ENCODE peak calls at places on chromosomes 7 and 10, in six cellular contexts. One of them, this sample, is unnamed.

GRCh38 chr10:70908426-70909296 is 20.3 kb upstream of the PCBD1 start:
- DNase-seq in sigmoid colon: peak
- DNase-seq in breast epithelium: no peak
- DNase-seq in fibroblast of lung: no peak
- DNase-seq in heart left ventricle: no peak
- DNase-seq in HCT116: no peak
- DNase-seq in this sample: no peak

GRCh38 chr10:115849197-115849596 is 423.8 kb downstream of the GFRA1 start:
- DNase-seq in fibroblast of lung: peak
- DNase-seq in breast epithelium: no peak
- DNase-seq in sigmoid colon: no peak
- DNase-seq in HCT116: no peak
- DNase-seq in heart left ventricle: no peak
- DNase-seq in this sample: no peak

GRCh38 chr10:93995598-93996271 is 2.0 kb downstream of the PLCE1 start:
- DNase-seq in HCT116: no peak
- DNase-seq in breast epithelium: no peak
- DNase-seq in fibroblast of lung: peak
- DNase-seq in heart left ventricle: no peak
- DNase-seq in sigmoid colon: no peak
- DNase-seq in this sample: no peak

GRCh38 chr7:77696643-77697534 is 630 bp downstream of the RSBN1L start:
- DNase-seq in fibroblast of lung: peak
- DNase-seq in sigmoid colon: peak
- DNase-seq in breast epithelium: peak
- DNase-seq in heart left ventricle: peak
- DNase-seq in HCT116: no peak
- DNase-seq in this sample: peak

GRCh38 chr7:2173184-2173827 is 59.4 kb downstream of the MAD1L1 start:
- DNase-seq in sigmoid colon: no peak
- DNase-seq in heart left ventricle: no peak
- DNase-seq in breast epithelium: no peak
- DNase-seq in fibroblast of lung: peak
- DNase-seq in HCT116: no peak
- DNase-seq in this sample: no peak

GRCh38 chr7:89798599-89798996 is 355.7 kb upstream of the STEAP1 start:
- DNase-seq in breast epithelium: no peak
- DNase-seq in heart left ventricle: peak
- DNase-seq in HCT116: no peak
- DNase-seq in sigmoid colon: peak
- DNase-seq in fibroblast of lung: no peak
- DNase-seq in this sample: no peak

GRCh38 chr10:59337254-59337653 is 25.1 kb downstream of the FAM13C start:
- DNase-seq in sigmoid colon: peak
- DNase-seq in heart left ventricle: peak
- DNase-seq in fibroblast of lung: peak
- DNase-seq in breast epithelium: peak
- DNase-seq in HCT116: no peak
- DNase-seq in this sample: peak

GRCh38 chr10:8400151-8400550 is 345.7 kb downstream of the GATA3 start:
- DNase-seq in sigmoid colon: no peak
- DNase-seq in breast epithelium: no peak
- DNase-seq in HCT116: no peak
- DNase-seq in heart left ventricle: no peak
- DNase-seq in fibroblast of lung: no peak
- DNase-seq in this sample: no peak

GRCh38 chr7:107528461-107528860 is 35.3 kb downstream of the COG5 start:
- DNase-seq in heart left ventricle: no peak
- DNase-seq in sigmoid colon: no peak
- DNase-seq in fibroblast of lung: peak
- DNase-seq in breast epithelium: no peak
- DNase-seq in HCT116: no peak
- DNase-seq in this sample: no peak

GRCh38 chr7:6172331-6173295 is 99.8 kb downstream of the CYTH3 start:
- DNase-seq in heart left ventricle: no peak
- DNase-seq in breast epithelium: no peak
- DNase-seq in fibroblast of lung: peak
- DNase-seq in sigmoid colon: no peak
- DNase-seq in HCT116: no peak
- DNase-seq in this sample: no peak

GRCh38 chr10:33102071-33102470 is 144.0 kb upstream of the ITGB1 start:
- DNase-seq in heart left ventricle: no peak
- DNase-seq in HCT116: no peak
- DNase-seq in breast epithelium: no peak
- DNase-seq in fibroblast of lung: no peak
- DNase-seq in sigmoid colon: no peak
- DNase-seq in this sample: no peak

GRCh38 chr10:129531969-129532660 is 65.1 kb downstream of the MGMT start:
- DNase-seq in fibroblast of lung: peak
- DNase-seq in sigmoid colon: no peak
- DNase-seq in heart left ventricle: no peak
- DNase-seq in breast epithelium: no peak
- DNase-seq in HCT116: no peak
- DNase-seq in this sample: no peak

GRCh38 chr10:55630491-55631056 is 730.5 kb downstream of the ZWINT start:
- DNase-seq in heart left ventricle: no peak
- DNase-seq in sigmoid colon: no peak
- DNase-seq in fibroblast of lung: peak
- DNase-seq in HCT116: no peak
- DNase-seq in breast epithelium: no peak
- DNase-seq in this sample: no peak

GRCh38 chr7:120404042-120404441 is 131.1 kb downstream of the KCND2 start:
- DNase-seq in heart left ventricle: no peak
- DNase-seq in fibroblast of lung: no peak
- DNase-seq in HCT116: no peak
- DNase-seq in breast epithelium: no peak
- DNase-seq in sigmoid colon: no peak
- DNase-seq in this sample: no peak

GRCh38 chr10:33095867-33096479 is 137.9 kb upstream of the ITGB1 start:
- DNase-seq in heart left ventricle: no peak
- DNase-seq in sigmoid colon: no peak
- DNase-seq in breast epithelium: no peak
- DNase-seq in HCT116: no peak
- DNase-seq in fibroblast of lung: no peak
- DNase-seq in this sample: no peak

GRCh38 chr10:49348593-49348992 is 47.3 kb downstream of the DRGX start:
- DNase-seq in breast epithelium: no peak
- DNase-seq in heart left ventricle: no peak
- DNase-seq in fibroblast of lung: no peak
- DNase-seq in sigmoid colon: no peak
- DNase-seq in HCT116: no peak
- DNase-seq in this sample: no peak

DNA sequence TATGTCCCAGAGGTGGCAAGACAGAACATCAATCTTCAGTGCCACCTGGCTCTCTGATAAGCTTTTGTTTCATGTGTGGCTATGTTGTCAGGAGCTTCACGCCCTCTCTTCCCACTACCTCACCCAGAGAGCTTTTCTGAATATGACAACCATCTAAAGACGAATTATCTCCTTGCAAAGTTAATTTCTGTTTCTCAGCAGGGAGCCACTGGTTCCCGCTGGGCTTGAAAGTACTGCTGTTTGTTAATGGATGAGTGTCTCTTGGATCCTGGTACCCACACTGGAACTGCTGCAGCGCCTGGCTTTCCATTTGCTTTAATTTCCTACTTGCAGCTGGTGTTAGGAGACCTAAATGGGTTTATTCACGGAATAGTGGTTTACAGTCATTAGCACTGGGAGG is 267.9 kb upstream of the LRGUK start:
- DNase-seq in fibroblast of lung: no peak
- DNase-seq in breast epithelium: no peak
- DNase-seq in heart left ventricle: no peak
- DNase-seq in sigmoid colon: no peak
- DNase-seq in HCT116: no peak
- DNase-seq in this sample: no peak
- H3K4me3 ChIP-seq in fibroblast of lung: no peak
- H3K4me3 ChIP-seq in breast epithelium: no peak
- H3K4me3 ChIP-seq in heart left ventricle: no peak
- H3K4me3 ChIP-seq in sigmoid colon: no peak
- H3K4me3 ChIP-seq in HCT116: no peak
- H3K4me3 ChIP-seq in this sample: no peak

DNA sequence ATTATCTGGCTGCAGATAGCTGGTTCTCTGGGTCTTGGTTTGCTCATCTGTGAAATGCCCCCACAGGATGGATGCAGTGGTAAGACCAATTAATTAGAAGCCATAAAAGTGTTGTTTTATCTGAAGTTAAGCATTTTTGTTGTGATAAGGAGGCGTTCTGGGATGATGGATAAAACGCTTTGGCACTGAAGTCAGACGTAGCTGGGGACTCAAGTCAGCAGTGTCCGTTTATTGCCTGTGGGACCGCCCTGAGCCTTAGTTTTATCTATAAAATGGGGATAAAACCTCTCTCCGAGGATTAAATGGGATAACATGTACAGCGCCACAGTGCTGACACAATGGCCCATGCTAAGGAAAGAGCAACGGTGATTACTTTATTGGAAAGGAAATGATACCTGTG is 34.7 kb downstream of the TCF7L2 start:
- DNase-seq in fibroblast of lung: no peak
- DNase-seq in breast epithelium: no peak
- DNase-seq in heart left ventricle: no peak
- DNase-seq in sigmoid colon: no peak
- DNase-seq in HCT116: no peak
- DNase-seq in this sample: no peak
- H3K27ac ChIP-seq in fibroblast of lung: no peak
- H3K27ac ChIP-seq in breast epithelium: peak
- H3K27ac ChIP-seq in heart left ventricle: no peak
- H3K27ac ChIP-seq in sigmoid colon: no peak
- H3K27ac ChIP-seq in HCT116: no peak
- H3K27ac ChIP-seq in this sample: no peak

DNA sequence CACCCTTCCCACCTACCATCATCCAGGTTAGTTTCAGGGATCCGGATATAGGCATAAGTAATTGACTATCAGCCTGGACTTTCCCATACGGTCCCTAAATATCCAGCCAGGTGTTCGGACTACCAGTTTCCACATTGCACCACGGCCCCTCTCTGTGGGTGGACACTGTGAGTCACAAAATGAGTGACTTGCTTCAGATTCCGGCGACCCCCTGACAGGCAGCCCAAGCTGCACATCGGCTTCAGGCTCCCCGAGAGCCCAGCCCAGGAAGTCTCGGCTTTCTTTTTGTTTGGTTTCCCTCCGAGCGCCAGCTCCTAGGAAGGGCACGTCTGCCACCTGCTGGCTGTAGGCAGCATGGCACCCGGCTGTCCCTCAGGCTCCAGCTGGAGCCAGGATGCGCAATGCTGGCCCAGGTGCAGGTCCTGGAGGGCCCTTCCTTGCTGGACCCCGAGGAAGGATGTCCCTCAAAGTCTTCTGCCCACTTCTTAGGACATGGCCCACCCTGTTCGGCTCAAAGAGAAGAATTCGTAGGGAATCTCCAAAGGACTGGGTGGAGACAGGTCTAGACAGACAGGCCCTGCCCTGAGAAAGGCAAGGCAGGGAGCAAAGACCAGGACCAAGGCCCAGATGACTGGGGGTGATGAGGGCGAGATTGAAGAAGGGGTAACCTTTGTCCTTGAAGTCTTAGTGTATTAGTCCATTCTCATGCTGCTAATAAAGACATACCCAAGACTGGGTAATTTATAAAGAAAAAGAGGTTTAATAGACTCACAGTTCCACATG is 10.6 kb downstream of the HABP2 start:
- DNase-seq in sigmoid colon: peak
- DNase-seq in heart left ventricle: peak
- DNase-seq in fibroblast of lung: peak
- DNase-seq in HCT116: peak
- DNase-seq in breast epithelium: peak
- DNase-seq in this sample: peak
- H3K4me3 ChIP-seq in sigmoid colon: peak
- H3K4me3 ChIP-seq in heart left ventricle: peak
- H3K4me3 ChIP-seq in fibroblast of lung: peak
- H3K4me3 ChIP-seq in HCT116: peak
- H3K4me3 ChIP-seq in breast epithelium: peak
- H3K4me3 ChIP-seq in this sample: peak

GRCh38 chr10:30063098-30063497 is 3.7 kb upstream of the JCAD start:
- DNase-seq in HCT116: no peak
- DNase-seq in fibroblast of lung: peak
- DNase-seq in sigmoid colon: peak
- DNase-seq in heart left ventricle: no peak
- DNase-seq in breast epithelium: no peak
- DNase-seq in this sample: no peak

GRCh38 chr10:30062582-30062981 is 3.2 kb upstream of the JCAD start:
- DNase-seq in heart left ventricle: no peak
- DNase-seq in HCT116: no peak
- DNase-seq in fibroblast of lung: no peak
- DNase-seq in breast epithelium: no peak
- DNase-seq in sigmoid colon: no peak
- DNase-seq in this sample: no peak

GRCh38 chr10:30059209-30060107 is at the start of gene JCAD:
- DNase-seq in HCT116: no peak
- DNase-seq in fibroblast of lung: no peak
- DNase-seq in breast epithelium: peak
- DNase-seq in sigmoid colon: peak
- DNase-seq in heart left ventricle: peak
- DNase-seq in this sample: peak

GRCh38 chr10:30058570-30059132 is 735 bp downstream of the JCAD start:
- DNase-seq in HCT116: no peak
- DNase-seq in breast epithelium: no peak
- DNase-seq in fibroblast of lung: no peak
- DNase-seq in heart left ventricle: no peak
- DNase-seq in sigmoid colon: no peak
- DNase-seq in this sample: no peak

DNA sequence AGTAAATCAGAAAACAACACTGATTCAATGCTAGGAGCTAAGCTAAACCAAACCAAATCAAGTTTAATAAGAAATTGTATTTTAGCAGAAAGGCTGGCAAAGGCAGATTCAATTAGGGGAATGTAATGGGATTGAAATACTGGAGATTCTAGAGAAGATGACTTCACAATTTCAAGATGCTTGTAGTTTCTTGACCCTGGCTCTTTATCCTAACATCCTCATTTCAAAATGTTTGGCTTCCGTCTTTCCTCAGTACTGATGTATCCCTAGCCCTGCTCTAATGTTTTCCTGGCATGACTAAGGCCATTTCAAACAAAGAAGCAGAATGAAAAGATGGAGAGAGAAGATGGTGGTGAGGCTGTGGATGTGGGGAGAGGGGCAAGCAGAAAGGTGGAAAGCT is 2.7 kb upstream of the JCAD start:
- DNase-seq in breast epithelium: no peak
- DNase-seq in HCT116: no peak
- DNase-seq in fibroblast of lung: peak
- DNase-seq in heart left ventricle: no peak
- DNase-seq in sigmoid colon: no peak
- DNase-seq in this sample: no peak
- H3K27ac ChIP-seq in breast epithelium: no peak
- H3K27ac ChIP-seq in HCT116: no peak
- H3K27ac ChIP-seq in fibroblast of lung: peak
- H3K27ac ChIP-seq in heart left ventricle: no peak
- H3K27ac ChIP-seq in sigmoid colon: no peak
- H3K27ac ChIP-seq in this sample: no peak

DNA sequence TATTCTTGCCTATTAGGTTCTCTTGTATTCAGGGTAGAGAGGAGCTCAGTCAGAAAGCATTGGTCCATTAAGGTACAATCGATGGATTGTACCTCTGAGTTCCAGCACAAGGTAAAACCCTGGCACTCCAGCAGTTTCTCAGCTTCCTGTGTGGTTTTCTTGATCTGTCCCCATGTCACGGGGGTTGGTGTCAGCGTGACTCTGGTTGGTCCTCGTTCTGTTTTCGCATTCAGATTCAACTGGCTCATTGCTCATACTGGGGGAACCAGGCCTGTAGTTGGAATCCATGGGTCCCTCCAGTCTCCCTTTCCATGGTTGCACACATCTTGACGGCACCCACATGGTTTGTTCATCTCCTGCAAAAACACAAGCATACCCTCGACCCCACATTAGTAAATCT is 32.7 kb upstream of the RASGEF1A start:
- DNase-seq in fibroblast of lung: no peak
- DNase-seq in breast epithelium: no peak
- DNase-seq in heart left ventricle: no peak
- DNase-seq in HCT116: no peak
- DNase-seq in sigmoid colon: no peak
- DNase-seq in this sample: no peak
- H3K4me3 ChIP-seq in fibroblast of lung: no peak
- H3K4me3 ChIP-seq in breast epithelium: no peak
- H3K4me3 ChIP-seq in heart left ventricle: no peak
- H3K4me3 ChIP-seq in HCT116: no peak
- H3K4me3 ChIP-seq in sigmoid colon: no peak
- H3K4me3 ChIP-seq in this sample: no peak